ENCODE peak calls at places on chromosomes 6 and 20, in eight cellular contexts. D, J, H, K, T, A, G and O are unnamed samples.

GRCh38 chr6:160029525-160029924 is 60.6 kb downstream of the IGF2R start:
- DNase-seq in J (no peak), T (no peak), K (no peak), H (no peak), D (no peak), G (no peak), A (no peak), O (no peak)

GRCh38 chr6:157715766-157716171 is 107.3 kb upstream of the SNX9 start:
- DNase-seq in G (no peak), J (peak), A (peak), K (no peak), H (peak), T (no peak), D (peak), O (peak)

GRCh38 chr20:12198281-12198680 is 280.6 kb downstream of the BTBD3 start:
- DNase-seq in K (no peak), G (no peak), H (no peak), A (no peak), J (no peak), T (no peak), D (no peak), O (no peak)

GRCh38 chr6:147522597-147522996 is 14.1 kb downstream of the SAMD5 start:
- DNase-seq in D (no peak), T (no peak), K (no peak), H (no peak), G (no peak), J (no peak), A (no peak), O (no peak)

GRCh38 chr6:124986146-124986545 is 23.9 kb downstream of the RNF217 start:
- DNase-seq in G (no peak), K (no peak), J (no peak), A (no peak), H (no peak), T (no peak), D (no peak), O (no peak)

GRCh38 chr6:140858381-140858971 is 1274.2 kb upstream of the GJE1 start:
- DNase-seq in K (no peak), T (no peak), J (no peak), A (no peak), D (no peak), G (no peak), H (no peak), O (no peak)

GRCh38 chr6:168828800-168829199 is 387.8 kb downstream of the SMOC2 start:
- DNase-seq in D (no peak), H (no peak), G (no peak), J (no peak), A (peak), T (no peak), K (no peak), O (no peak)

GRCh38 chr6:36839819-36840379 is 655 bp upstream of the CPNE5 start:
- DNase-seq in K (peak), T (no peak), G (peak), D (no peak), H (no peak), A (peak), J (peak), O (peak)

GRCh38 chr6:41739041-41739440 is 3.6 kb upstream of the TFEB start:
- DNase-seq in J (no peak), T (no peak), H (no peak), D (no peak), A (peak), K (no peak), G (no peak), O (no peak)

GRCh38 chr20:17226410-17227198 is at the start of gene PCSK2:
- DNase-seq in H (peak), A (peak), K (no peak), G (peak), D (no peak), J (peak), T (peak), O (no peak)

GRCh38 chr6:163243083-163243482 is 171.4 kb upstream of the QKI start:
- DNase-seq in T (no peak), D (no peak), H (no peak), G (no peak), K (no peak), J (no peak), A (no peak), O (no peak)

GRCh38 chr6:133991096-133991593 is 38.1 kb downstream of the TBPL1 start:
- DNase-seq in D (peak), T (no peak), A (peak), G (no peak), H (peak), K (no peak), J (no peak), O (no peak)

GRCh38 chr6:20584100-20584731 is 50.0 kb downstream of the CDKAL1 start:
- DNase-seq in H (no peak), J (no peak), T (no peak), D (no peak), G (no peak), K (no peak), A (no peak), O (no peak)

GRCh38 chr6:134740473-134741192 is 209.3 kb downstream of the ALDH8A1 start:
- DNase-seq in H (no peak), K (no peak), A (peak), J (no peak), G (no peak), D (no peak), T (no peak), O (no peak)

GRCh38 chr6:113442040-113442439 is 415.1 kb upstream of the MARCKS start:
- DNase-seq in J (no peak), D (no peak), K (no peak), T (no peak), G (no peak), A (no peak), H (no peak), O (no peak)

GRCh38 chr6:108157234-108157971 is 8.4 kb upstream of the NR2E1 start:
- DNase-seq in H (no peak), T (peak), G (peak), D (no peak), A (no peak), K (peak), J (no peak), O (no peak)

GRCh38 chr6:105057160-105057559 is 100.3 kb downstream of the LIN28B start:
- DNase-seq in D (no peak), T (no peak), G (no peak), A (no peak), J (no peak), K (no peak), H (no peak), O (no peak)

GRCh38 chr6:163496205-163496604 is 81.7 kb downstream of the QKI start:
- DNase-seq in T (no peak), D (no peak), A (no peak), H (no peak), J (no peak), G (no peak), K (no peak), O (no peak)

GRCh38 chr6:15511248-15512125 is 151.3 kb downstream of the DTNBP1 start:
- DNase-seq in J (peak), A (no peak), T (no peak), G (no peak), K (no peak), H (no peak), D (no peak), O (no peak)

GRCh38 chr6:22766979-22767378 is 197.6 kb downstream of the HDGFL1 start:
- DNase-seq in T (no peak), H (no peak), K (no peak), A (no peak), J (no peak), D (no peak), G (no peak), O (no peak)

GRCh38 chr6:85416049-85416448 is 33.8 kb upstream of the NT5E start:
- DNase-seq in A (no peak), J (no peak), K (no peak), G (no peak), H (no peak), D (no peak), T (no peak), O (no peak)

GRCh38 chr6:35327349-35328027 is 14.9 kb upstream of the PPARD start:
- DNase-seq in D (no peak), H (peak), G (no peak), K (peak), A (peak), J (peak), T (peak), O (no peak)

GRCh38 chr6:25874822-25875562 is 949 bp upstream of the SLC17A3 start:
- DNase-seq in D (no peak), J (no peak), G (no peak), H (no peak), T (no peak), A (peak), K (no peak), O (no peak)

GRCh38 chr6:13763740-13764381 is 50.5 kb downstream of the MCUR1 start:
- DNase-seq in T (no peak), D (no peak), K (peak), J (no peak), H (no peak), A (no peak), G (no peak), O (no peak)

GRCh38 chr20:24698706-24699206 is 229.3 kb downstream of the SYNDIG1 start:
- DNase-seq in D (no peak), G (no peak), K (no peak), A (no peak), J (no peak), T (peak), H (no peak), O (no peak)

GRCh38 chr20:4135385-4136077 is 120.2 kb upstream of the RNF24 start:
- DNase-seq in A (peak), T (peak), H (peak), D (peak), G (no peak), J (no peak), K (no peak), O (peak)

GRCh38 chr6:45472383-45472782 is 94.6 kb upstream of the SUPT3H start:
- DNase-seq in A (peak), K (no peak), D (no peak), T (no peak), G (no peak), J (peak), H (no peak), O (no peak)

GRCh38 chr6:12543953-12544352 is 172.6 kb upstream of the PHACTR1 start:
- DNase-seq in H (no peak), D (no peak), T (no peak), A (no peak), J (no peak), G (no peak), K (no peak), O (no peak)

GRCh38 chr20:24667689-24668383 is 198.4 kb downstream of the SYNDIG1 start:
- DNase-seq in A (no peak), G (no peak), J (no peak), K (no peak), D (no peak), H (no peak), T (no peak), O (no peak)

GRCh38 chr6:32940656-32941411 is at the start of gene HLA-DMB:
- DNase-seq in K (peak), J (no peak), D (no peak), G (no peak), T (peak), H (peak), A (peak), O (no peak)

GRCh38 chr20:12824353-12824752 is 184.4 kb upstream of the SPTLC3 start:
- DNase-seq in T (no peak), A (no peak), J (no peak), D (no peak), G (no peak), K (no peak), H (no peak), O (no peak)

GRCh38 chr20:58650181-58650775 is 805 bp upstream of the STX16 start:
- DNase-seq in A (no peak), D (no peak), T (peak), H (no peak), K (peak), G (peak), J (peak), O (peak)

GRCh38 chr6:24583463-24584389 is 62.3 kb downstream of the KIAA0319 start:
- DNase-seq in D (peak), H (peak), T (peak), J (peak), K (peak), G (no peak), A (peak), O (peak)

GRCh38 chr6:116530436-116530835 is 15.0 kb downstream of the TRAPPC3L start:
- DNase-seq in J (no peak), K (no peak), A (no peak), G (no peak), T (no peak), D (no peak), H (peak), O (no peak)

GRCh38 chr6:506508-506907 is 115.0 kb downstream of the IRF4 start:
- DNase-seq in K (peak), T (no peak), J (no peak), H (no peak), A (no peak), D (no peak), G (no peak), O (no peak)
- TF ChIP-seq CTCF in K (no peak), T (no peak), J (no peak), H (no peak), A (no peak), D (no peak), G (no peak), O (no peak)

DNA sequence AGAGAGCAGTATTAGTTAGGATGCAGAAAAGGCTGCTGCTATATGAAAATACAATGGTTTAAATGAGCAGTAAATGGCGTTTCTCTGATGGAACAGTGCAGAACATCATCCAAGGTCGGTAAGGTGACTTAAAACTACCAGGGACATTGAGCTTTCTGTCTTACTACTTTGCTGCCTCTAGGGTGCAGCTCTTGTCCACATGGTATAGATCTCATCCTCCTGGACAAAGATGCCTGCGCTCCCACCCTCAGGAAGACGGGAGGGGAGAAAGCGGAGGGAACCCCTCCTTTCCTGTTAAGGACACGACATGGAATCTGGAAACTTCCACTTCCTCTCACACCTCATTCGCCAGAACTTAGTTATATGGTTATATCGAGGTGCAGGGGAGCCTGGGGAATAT is 224.4 kb upstream of the TSHZ2 start:
- DNase-seq in T (peak), D (no peak), G (no peak), H (no peak), J (no peak), K (no peak), A (peak), O (no peak)
- TF ChIP-seq CTCF in T (peak), D (no peak), G (peak), H (no peak), J (no peak), K (no peak), A (no peak), O (peak)

GRCh38 chr20:62876441-62876825 is 14.8 kb upstream of the TCFL5 start:
- DNase-seq in A (no peak), H (no peak), J (no peak), K (no peak), T (no peak), D (no peak), G (no peak), O (no peak)

GRCh38 chr20:62874745-62875344 is 13.2 kb upstream of the TCFL5 start:
- DNase-seq in T (no peak), J (no peak), G (no peak), H (no peak), K (no peak), A (no peak), D (no peak), O (no peak)

GRCh38 chr20:62876826-62877728 is 15.5 kb upstream of the TCFL5 start:
- DNase-seq in A (peak), H (no peak), T (peak), D (no peak), K (no peak), J (peak), G (no peak), O (peak)

GRCh38 chr20:62873280-62873679 is 11.7 kb upstream of the TCFL5 start:
- DNase-seq in K (no peak), G (no peak), H (no peak), J (no peak), D (no peak), A (no peak), T (no peak), O (no peak)

DNA sequence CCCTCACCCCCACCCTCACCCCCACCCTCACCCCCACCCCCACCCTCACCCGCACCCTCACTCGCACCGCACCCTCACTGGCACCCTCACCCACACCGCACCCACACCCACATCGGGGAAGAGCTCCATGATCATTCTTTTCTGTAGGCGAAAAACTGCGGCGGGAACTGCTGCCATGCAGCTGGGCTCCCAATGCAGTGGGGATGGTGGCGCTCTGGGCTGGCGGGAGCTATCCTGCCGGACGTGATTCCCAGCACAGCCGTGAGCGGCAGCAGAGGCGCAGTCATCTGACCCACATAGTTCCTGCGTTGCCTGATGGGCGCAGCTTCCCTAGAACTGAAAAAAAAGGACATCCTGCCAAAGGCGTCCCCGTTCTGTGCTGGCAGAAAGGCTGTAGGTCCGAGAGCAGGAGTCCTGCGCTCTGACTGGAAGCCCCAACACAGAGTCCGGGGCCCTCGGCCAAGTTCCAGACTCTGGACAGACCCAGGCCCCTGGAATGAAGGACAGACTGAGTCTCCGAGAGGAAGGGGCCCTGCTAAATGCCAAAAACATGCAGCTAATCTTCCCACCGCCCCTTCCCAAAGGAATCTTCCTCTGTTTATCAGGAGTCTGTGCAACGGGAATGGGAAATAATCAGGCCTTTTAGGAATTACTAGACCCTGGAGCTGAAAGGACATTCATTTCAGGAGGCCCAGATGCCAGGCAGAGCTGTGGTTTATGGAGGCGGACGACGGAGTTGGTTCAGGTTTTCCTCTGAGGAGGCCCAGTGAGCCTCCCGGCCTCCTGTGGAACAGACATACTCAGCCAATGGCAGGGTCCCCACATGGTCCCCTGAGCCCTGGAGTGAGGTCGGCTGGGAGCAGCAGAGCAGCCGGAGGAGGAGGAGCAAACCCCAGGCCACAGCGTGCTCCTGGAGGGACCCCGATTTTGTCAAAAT is 14.1 kb upstream of the TCFL5 start:
- DNase-seq in D (peak), A (peak), T (peak), J (peak), H (peak), G (no peak), K (no peak), O (peak)
- TF ChIP-seq CTCF in D (peak), A (peak), T (peak), J (peak), H (peak), G (no peak), K (no peak), O (peak)

GRCh38 chr20:44521484-44522481 is at the start of gene SERINC3:
- DNase-seq in H (peak), G (peak), T (peak), D (peak), A (peak), J (peak), K (peak), O (peak)
- TF ChIP-seq CTCF in H (peak), G (no peak), T (peak), D (no peak), A (no peak), J (peak), K (peak), O (no peak)

DNA sequence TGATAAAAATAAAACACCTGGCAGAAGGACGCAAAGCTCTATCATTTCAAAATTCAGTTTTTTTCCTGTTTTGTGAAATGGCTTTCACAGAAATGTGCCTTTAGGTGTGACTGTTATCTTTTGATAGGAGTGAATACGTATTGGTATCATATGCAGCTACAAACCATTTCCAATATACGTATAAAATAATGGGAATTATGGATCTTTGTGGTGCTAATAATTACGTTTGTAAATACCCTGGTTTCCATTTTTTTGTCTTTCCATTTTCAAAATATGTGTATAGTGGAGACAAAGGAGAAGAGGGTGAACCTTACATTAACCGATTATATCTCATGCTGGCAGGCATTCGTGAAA is 108.7 kb upstream of the GMDS start:
- DNase-seq in K (no peak), H (no peak), D (no peak), A (no peak), G (no peak), T (no peak), J (no peak), O (no peak)
- TF ChIP-seq CTCF in K (peak), H (no peak), D (no peak), A (no peak), G (no peak), T (no peak), J (no peak), O (no peak)

DNA sequence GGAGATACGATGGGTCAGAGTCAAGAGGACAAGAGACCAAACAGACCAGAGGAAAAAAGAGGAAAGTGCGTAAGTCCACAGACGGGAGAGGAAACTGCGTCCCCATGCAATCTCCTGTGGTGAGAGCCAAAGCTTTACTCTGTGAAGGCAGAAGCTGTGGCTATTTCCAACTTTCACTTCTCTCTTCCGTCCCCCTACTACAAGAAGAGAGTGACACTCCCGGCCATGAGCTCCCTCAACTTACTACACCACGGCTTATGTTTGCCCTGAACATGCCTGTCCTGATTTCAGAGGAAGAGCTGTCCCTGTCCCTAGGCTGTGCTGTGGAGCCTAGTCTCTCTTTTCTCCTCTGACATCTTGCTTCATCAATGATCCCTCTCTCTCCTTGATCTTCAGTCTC is 11.5 kb upstream of the SSR1 start:
- DNase-seq in J (no peak), T (no peak), A (no peak), K (no peak), H (no peak), G (no peak), D (no peak), O (no peak)
- TF ChIP-seq CTCF in J (no peak), T (no peak), A (no peak), K (no peak), H (no peak), G (no peak), D (no peak), O (no peak)